ENCODE peak calls at places on chromosomes 6 and 20, in ten cellular contexts. W, P, Q, L, K, T, D, H, X and Y are unnamed samples.

GRCh38 chr20:29874476-29875202 is 1382.8 kb upstream of the DEFB115 start:
- DNase-seq in W (no peak), P (no peak), Q (no peak), L (no peak), K (no peak), T (no peak), D (no peak), H (no peak), X (no peak), Y (no peak)

GRCh38 chr6:20839624-20840023 is 305.4 kb downstream of the CDKAL1 start:
- DNase-seq in W (no peak), P (no peak), Q (no peak), L (no peak), K (no peak), T (no peak), D (no peak), H (no peak), X (no peak), Y (no peak)

GRCh38 chr20:24918579-24919566 is 30.2 kb upstream of the CST7 start:
- DNase-seq in W (no peak), P (no peak), Q (no peak), L (no peak), K (no peak), T (no peak), D (no peak), H (no peak), X (no peak), Y (no peak)

GRCh38 chr6:135624402-135625297 is 127.1 kb upstream of the AHI1 start:
- DNase-seq in W (no peak), P (no peak), Q (no peak), L (peak), K (no peak), T (no peak), D (no peak), H (no peak), X (no peak), Y (no peak)

GRCh38 chr6:169589699-169590257 is 112.1 kb downstream of the WDR27 start:
- DNase-seq in W (no peak), P (no peak), Q (no peak), L (no peak), K (no peak), T (no peak), D (peak), H (no peak), X (no peak), Y (no peak)

GRCh38 chr6:138546733-138547185 is 47.5 kb upstream of the NHSL1 start:
- DNase-seq in W (no peak), P (no peak), Q (no peak), L (no peak), K (no peak), T (no peak), D (peak), H (no peak), X (no peak), Y (no peak)

GRCh38 chr6:107368471-107368870 is 90.9 kb downstream of the PDSS2 start:
- DNase-seq in W (no peak), P (no peak), Q (no peak), L (no peak), K (no peak), T (no peak), D (no peak), H (no peak), X (no peak), Y (no peak)

GRCh38 chr6:101876431-101876830 is 482.9 kb downstream of the GRIK2 start:
- DNase-seq in W (no peak), P (peak), Q (no peak), L (no peak), K (no peak), T (no peak), D (no peak), H (no peak), X (no peak), Y (no peak)

GRCh38 chr6:52013035-52013434 is 74.4 kb downstream of the PKHD1 start:
- DNase-seq in W (no peak), P (no peak), Q (no peak), L (no peak), K (no peak), T (no peak), D (peak), H (no peak), X (no peak), Y (no peak)

GRCh38 chr20:32350421-32350820 is 7.7 kb upstream of the ASXL1 start:
- DNase-seq in W (no peak), P (no peak), Q (no peak), L (no peak), K (no peak), T (no peak), D (no peak), H (no peak), X (no peak), Y (no peak)

GRCh38 chr20:19809487-19809886 is 51.4 kb downstream of the RIN2 start:
- DNase-seq in W (no peak), P (no peak), Q (no peak), L (no peak), K (no peak), T (no peak), D (no peak), H (no peak), X (no peak), Y (no peak)

GRCh38 chr6:30452736-30453507 is 36.4 kb upstream of the HLA-E start:
- DNase-seq in W (no peak), P (no peak), Q (no peak), L (no peak), K (no peak), T (no peak), D (no peak), H (no peak), X (no peak), Y (no peak)

GRCh38 chr6:161186173-161186769 is 87.6 kb downstream of the AGPAT4 start:
- DNase-seq in W (no peak), P (no peak), Q (no peak), L (peak), K (no peak), T (peak), D (peak), H (no peak), X (no peak), Y (no peak)

GRCh38 chr6:85490516-85491248 is 40.8 kb downstream of the NT5E start:
- DNase-seq in W (no peak), P (no peak), Q (no peak), L (peak), K (no peak), T (no peak), D (peak), H (no peak), X (no peak), Y (no peak)

GRCh38 chr6:73727114-73727513 is 31.1 kb downstream of the CD109 start:
- DNase-seq in W (no peak), P (no peak), Q (no peak), L (no peak), K (no peak), T (no peak), D (no peak), H (no peak), X (no peak), Y (no peak)

GRCh38 chr20:49505518-49505917 is 23.1 kb upstream of the KCNB1 start:
- DNase-seq in W (no peak), P (peak), Q (peak), L (peak), K (no peak), T (peak), D (no peak), H (no peak), X (peak), Y (peak)

GRCh38 chr6:166957087-166957804 is 896 bp upstream of the RNASET2 start:
- DNase-seq in W (no peak), P (no peak), Q (no peak), L (peak), K (no peak), T (no peak), D (no peak), H (no peak), X (peak), Y (no peak)

GRCh38 chr6:140101367-140101766 is 726.9 kb upstream of the CITED2 start:
- DNase-seq in W (no peak), P (no peak), Q (no peak), L (no peak), K (no peak), T (no peak), D (no peak), H (no peak), X (no peak), Y (no peak)

GRCh38 chr6:161038229-161039003 is 46.8 kb downstream of the MAP3K4 start:
- DNase-seq in W (no peak), P (no peak), Q (no peak), L (peak), K (no peak), T (no peak), D (peak), H (no peak), X (peak), Y (no peak)

GRCh38 chr6:169996652-169997051 is 245.2 kb downstream of the ERMARD start:
- DNase-seq in W (no peak), P (no peak), Q (no peak), L (no peak), K (no peak), T (no peak), D (no peak), H (no peak), X (no peak), Y (no peak)

GRCh38 chr6:16396497-16397319 is 158.3 kb downstream of the GMPR start:
- DNase-seq in W (no peak), P (no peak), Q (no peak), L (no peak), K (no peak), T (no peak), D (no peak), H (no peak), X (no peak), Y (no peak)

GRCh38 chr6:142892254-142893021 is 52.5 kb downstream of the HIVEP2 start:
- DNase-seq in W (no peak), P (no peak), Q (no peak), L (no peak), K (no peak), T (no peak), D (no peak), H (no peak), X (no peak), Y (no peak)

GRCh38 chr6:134589512-134589911 is 271.6 kb upstream of the SGK1 start:
- DNase-seq in W (no peak), P (no peak), Q (no peak), L (peak), K (no peak), T (no peak), D (peak), H (no peak), X (no peak), Y (no peak)

GRCh38 chr6:33788694-33789549 is at the start of gene LEMD2:
- DNase-seq in W (peak), P (peak), Q (peak), L (peak), K (peak), T (peak), D (peak), H (peak), X (peak), Y (peak)

GRCh38 chr20:32560989-32561830 is 23.9 kb downstream of the NOL4L start:
- DNase-seq in W (no peak), P (no peak), Q (no peak), L (peak), K (no peak), T (no peak), D (no peak), H (no peak), X (no peak), Y (no peak)

GRCh38 chr6:30483677-30484279 is 5.5 kb upstream of the HLA-E start:
- DNase-seq in W (no peak), P (peak), Q (no peak), L (peak), K (no peak), T (peak), D (peak), H (no peak), X (no peak), Y (no peak)

GRCh38 chr20:44955270-44955669 is 4.9 kb downstream of the TOMM34 start:
- DNase-seq in W (no peak), P (no peak), Q (no peak), L (no peak), K (no peak), T (no peak), D (no peak), H (no peak), X (no peak), Y (no peak)

GRCh38 chr20:26209171-26209941 is 512.7 kb upstream of the ZNF337 start:
- DNase-seq in W (no peak), P (no peak), Q (no peak), L (peak), K (no peak), T (no peak), D (no peak), H (peak), X (no peak), Y (no peak)

GRCh38 chr6:129498950-129499870 is 210.8 kb downstream of the ARHGAP18 start:
- DNase-seq in W (peak), P (peak), Q (peak), L (peak), K (no peak), T (peak), D (peak), H (no peak), X (no peak), Y (no peak)

GRCh38 chr6:26268659-26269402 is 96.2 kb upstream of the BTN3A2 start:
- DNase-seq in W (no peak), P (peak), Q (no peak), L (peak), K (no peak), T (no peak), D (peak), H (no peak), X (no peak), Y (no peak)

GRCh38 chr6:134161036-134161435 is 108.6 kb upstream of the SLC2A12 start:
- DNase-seq in W (peak), P (no peak), Q (no peak), L (peak), K (no peak), T (no peak), D (peak), H (no peak), X (no peak), Y (no peak)

GRCh38 chr6:3157151-3157933 is at the start of gene TUBB2A:
- DNase-seq in W (peak), P (peak), Q (no peak), L (peak), K (peak), T (peak), D (peak), H (peak), X (peak), Y (no peak)

GRCh38 chr6:104580452-104580851 is 279.3 kb downstream of the HACE1 start:
- DNase-seq in W (no peak), P (no peak), Q (no peak), L (peak), K (no peak), T (no peak), D (no peak), H (no peak), X (no peak), Y (no peak)

GRCh38 chr20:35663516-35663812 is 1.2 kb downstream of the CPNE1 start:
- DNase-seq in W (peak), P (no peak), Q (no peak), L (no peak), K (no peak), T (no peak), D (peak), H (no peak), X (no peak), Y (no peak)

GRCh38 chr6:144266091-144266649 is 19.0 kb upstream of the UTRN start:
- DNase-seq in W (peak), P (no peak), Q (no peak), L (peak), K (no peak), T (no peak), D (peak), H (no peak), X (peak), Y (no peak)

GRCh38 chr6:84877515-84878210 is 113.3 kb upstream of the TBX18 start:
- DNase-seq in W (no peak), P (no peak), Q (no peak), L (no peak), K (no peak), T (no peak), D (no peak), H (no peak), X (no peak), Y (no peak)